ENCODE peak calls at places on chromosomes 16 and 17, in seven cellular contexts. Z is HCT116, M is nephron progenitor cell, L is left ventricle myocardium inferior, E is tibial nerve, P is psoas muscle, N is glutamatergic neuron. B is an unnamed sample.

GRCh38 chr17:34703533-34703932 is 124.2 kb downstream of the TMEM132E start:
- DNase-seq in Z (no peak), M (peak; percentile 93), L (peak; percentile 18), E (peak; percentile 31), P (no peak), N (no peak), B (peak; percentile 72)

GRCh38 chr16:52963471-52963870 is 89.2 kb downstream of the CHD9NB start:
- DNase-seq in Z (no peak), M (no peak), L (no peak), E (no peak), P (no peak), N (no peak), B (no peak)

GRCh38 chr17:68762911-68763310 is 161.7 kb upstream of the FAM20A start:
- DNase-seq in Z (no peak), M (no peak), L (no peak), E (no peak), P (no peak), N (no peak), B (no peak)

GRCh38 chr16:75064403-75065148 is 52.0 kb downstream of the LDHD start:
- DNase-seq in Z (no peak), M (no peak), L (no peak), E (no peak), P (no peak), N (no peak), B (no peak)

GRCh38 chr17:75003957-75004355 is 8.5 kb upstream of the MRPL58 start:
- DNase-seq in Z (no peak), M (no peak), L (no peak), E (no peak), P (no peak), N (no peak), B (no peak)

GRCh38 chr16:75193265-75193650 is 13.7 kb downstream of the CTRB2 start:
- DNase-seq in Z (no peak), M (no peak), L (no peak), E (no peak), P (no peak), N (no peak), B (no peak)

GRCh38 chr16:50711862-50712567 is 18.6 kb downstream of the NOD2 start:
- DNase-seq in Z (no peak), M (no peak), L (peak; percentile 59), E (no peak), P (peak; percentile 81), N (no peak), B (no peak)

GRCh38 chr17:372157-373152 is 19.8 kb upstream of the RPH3AL start:
- DNase-seq in Z (no peak), M (no peak), L (no peak), E (no peak), P (no peak), N (no peak), B (no peak)

GRCh38 chr17:18187816-18188761 is 4.5 kb downstream of the ALKBH5 start:
- DNase-seq in Z (no peak), M (no peak), L (peak; percentile 29), E (no peak), P (peak; percentile 41), N (no peak), B (no peak)

GRCh38 chr17:78358538-78359215 is 1.2 kb downstream of the SOCS3 start:
- DNase-seq in Z (no peak), M (peak; percentile 52), L (no peak), E (no peak), P (no peak), N (peak; percentile 57), B (no peak)

GRCh38 chr17:80981062-80981902 is 10.4 kb upstream of the CHMP6 start:
- DNase-seq in Z (no peak), M (peak; percentile 86), L (no peak), E (no peak), P (no peak), N (peak; percentile 75), B (no peak)

GRCh38 chr16:48231675-48232214 is 12.4 kb upstream of the LONP2 start:
- DNase-seq in Z (peak; percentile 35), M (peak; percentile 28), L (peak; percentile 21), E (no peak), P (no peak), N (peak; percentile 58), B (no peak)

GRCh38 chr17:83181991-83182619 is 102.7 kb downstream of the METRNL start:
- DNase-seq in Z (no peak), M (no peak), L (no peak), E (peak; percentile 3), P (no peak), N (no peak), B (peak; percentile 66)

GRCh38 chr17:30372755-30373154 is 6.0 kb upstream of the CPD start:
- DNase-seq in Z (peak; percentile 29), M (no peak), L (no peak), E (no peak), P (no peak), N (no peak), B (no peak)

GRCh38 chr16:22278418-22278817 is 18.8 kb upstream of the POLR3E start:
- DNase-seq in Z (no peak), M (no peak), L (no peak), E (no peak), P (no peak), N (no peak), B (no peak)

GRCh38 chr17:18070861-18071340 is 16.8 kb upstream of the DRG2 start:
- DNase-seq in Z (no peak), M (peak; percentile 31), L (no peak), E (no peak), P (no peak), N (peak; percentile 20), B (no peak)

GRCh38 chr16:10937068-10937859 is 5.0 kb downstream of the DEXI start:
- DNase-seq in Z (no peak), M (no peak), L (peak; percentile 40), E (no peak), P (no peak), N (no peak), B (no peak)

GRCh38 chr17:63665527-63666214 is 34.3 kb downstream of the LIMD2 start:
- DNase-seq in Z (no peak), M (no peak), L (no peak), E (no peak), P (no peak), N (no peak), B (no peak)

GRCh38 chr17:65163990-65164495 is 26.9 kb downstream of the RGS9 start:
- DNase-seq in Z (peak; percentile 12), M (no peak), L (no peak), E (no peak), P (no peak), N (no peak), B (no peak)

GRCh38 chr17:42673885-42674754 is 2.7 kb downstream of the PLEKHH3 start:
- DNase-seq in Z (no peak), M (peak; percentile 48), L (peak; percentile 77), E (no peak), P (peak; percentile 85), N (peak; percentile 59), B (no peak)

GRCh38 chr16:82625066-82625968 is 1.5 kb upstream of the CDH13 start:
- DNase-seq in Z (no peak), M (no peak), L (no peak), E (no peak), P (no peak), N (no peak), B (no peak)
- TF ChIP-seq CTCF in Z (no peak), M (no peak), L (no peak), E (no peak), P (no peak), N (no peak), B (no peak)

GRCh38 chr17:43813386-43813785 is 19.6 kb downstream of the MPP3 start:
- DNase-seq in Z (no peak), M (no peak), L (no peak), E (no peak), P (no peak), N (no peak), B (no peak)

GRCh38 chr17:43812396-43813265 is 20.3 kb downstream of the MPP3 start:
- DNase-seq in Z (no peak), M (no peak), L (no peak), E (no peak), P (no peak), N (no peak), B (no peak)

GRCh38 chr17:43814714-43815113 is 18.2 kb downstream of the MPP3 start:
- DNase-seq in Z (no peak), M (no peak), L (no peak), E (no peak), P (no peak), N (no peak), B (no peak)

GRCh38 chr17:43816336-43817320 is 16.3 kb downstream of the MPP3 start:
- DNase-seq in Z (no peak), M (no peak), L (no peak), E (no peak), P (no peak), N (no peak), B (no peak)

GRCh38 chr17:43814026-43814425 is 18.9 kb downstream of the MPP3 start:
- DNase-seq in Z (no peak), M (no peak), L (no peak), E (no peak), P (no peak), N (no peak), B (no peak)
- TF ChIP-seq CTCF in Z (peak; percentile 18), M (no peak), L (no peak), E (no peak), P (no peak), N (no peak), B (no peak)

DNA sequence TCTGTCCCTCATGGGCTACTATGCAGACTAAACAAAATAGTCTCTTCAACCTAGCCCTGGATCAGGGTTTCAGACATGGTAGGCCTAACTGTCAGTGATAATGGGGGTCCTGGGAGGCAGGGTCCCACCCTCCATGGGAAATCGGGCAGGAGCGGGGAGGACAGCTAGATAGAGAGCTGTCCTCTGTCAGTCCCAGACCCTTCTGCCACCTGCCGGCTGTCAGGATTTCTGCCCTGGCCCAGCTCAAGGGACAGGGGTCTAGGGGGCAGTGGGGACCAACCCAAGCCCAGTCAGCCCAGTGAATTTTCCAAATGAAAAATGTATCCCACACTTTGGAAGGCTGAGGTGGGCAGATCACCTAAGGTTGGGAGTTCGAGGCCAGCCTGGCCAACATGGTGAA is 5.3 kb downstream of the CA7 start:
- DNase-seq in Z (no peak), M (no peak), L (no peak), E (no peak), P (no peak), N (no peak), B (no peak)
- TF ChIP-seq CTCF in Z (no peak), M (no peak), L (no peak), E (no peak), P (no peak), N (no peak), B (no peak)

GRCh38 chr17:28700830-28701492 is 10.7 kb downstream of the PROCA1 start:
- DNase-seq in Z (no peak), M (no peak), L (no peak), E (no peak), P (no peak), N (no peak), B (no peak)
- TF ChIP-seq CTCF in Z (no peak), M (no peak), L (no peak), E (no peak), P (no peak), N (no peak), B (no peak)

DNA sequence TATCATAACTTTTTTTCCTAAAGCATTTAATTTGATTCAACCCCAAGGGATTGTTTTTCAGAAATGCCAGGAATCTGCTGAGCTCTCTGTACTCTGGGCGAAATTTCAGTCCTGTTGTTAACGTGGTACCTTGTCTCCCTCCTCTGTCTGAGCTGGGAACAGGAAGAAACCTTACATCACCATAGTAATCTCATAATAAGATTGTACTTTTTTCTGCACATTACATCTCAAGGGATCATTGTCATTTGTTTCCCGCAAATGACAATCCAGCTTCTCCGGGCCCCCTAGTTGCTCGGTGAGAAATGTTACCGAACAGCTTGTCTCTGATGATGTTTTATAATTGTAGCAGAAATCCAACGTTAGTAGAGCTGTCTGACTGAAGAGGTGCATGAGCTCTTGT is 152.7 kb upstream of the ERCC4 start:
- DNase-seq in Z (no peak), M (peak; percentile 4), L (no peak), E (no peak), P (no peak), N (no peak), B (no peak)
- TF ChIP-seq CTCF in Z (no peak), M (peak; percentile 21), L (peak; percentile 31), E (no peak), P (peak; percentile 23), N (no peak), B (peak; percentile 71)